ENCODE peak calls at places on chromosomes 5 and 9, in eight cellular contexts. X, K, G, F, M, Q, T and O are unnamed samples.

GRCh38 chr9:123542435-123543225 is 186.6 kb downstream of the CRB2 start:
- DNase-seq in X (no peak), K (no peak), G (no peak), F (no peak), M (no peak), Q (no peak), T (no peak), O (no peak)

GRCh38 chr5:133234911-133235310 is 183.1 kb downstream of the HSPA4 start:
- DNase-seq in X (no peak), K (no peak), G (no peak), F (no peak), M (no peak), Q (no peak), T (no peak), O (no peak)

GRCh38 chr9:114805670-114806551 is at the start of gene TNFSF15:
- DNase-seq in X (no peak), K (peak; percentile 14), G (peak; percentile 50), F (no peak), M (peak; percentile 23), Q (no peak), T (peak; percentile 44), O (peak; percentile 79)

GRCh38 chr9:86286278-86286677 is 3.9 kb upstream of the ISCA1 start:
- DNase-seq in X (no peak), K (no peak), G (peak; percentile 21), F (no peak), M (no peak), Q (no peak), T (no peak), O (no peak)

GRCh38 chr5:114311943-114312342 is 49.9 kb upstream of the KCNN2 start:
- DNase-seq in X (no peak), K (no peak), G (peak; percentile 85), F (no peak), M (no peak), Q (no peak), T (no peak), O (no peak)

GRCh38 chr9:96565684-96566360 is 53.8 kb downstream of the CDC14B start:
- DNase-seq in X (no peak), K (no peak), G (peak; percentile 48), F (no peak), M (no peak), Q (no peak), T (peak; percentile 34), O (peak; percentile 20)

GRCh38 chr5:10828241-10828640 is 67.2 kb upstream of the DAP start:
- DNase-seq in X (no peak), K (no peak), G (no peak), F (no peak), M (no peak), Q (no peak), T (peak; percentile 58), O (no peak)

GRCh38 chr5:135242496-135243193 is 156.4 kb downstream of the MACROH2A1 start:
- DNase-seq in X (peak; percentile 55), K (no peak), G (no peak), F (no peak), M (no peak), Q (no peak), T (peak; percentile 34), O (no peak)

GRCh38 chr5:31824886-31825774 is 186.2 kb downstream of the PDZD2 start:
- DNase-seq in X (no peak), K (peak; percentile 65), G (peak; percentile 89), F (peak; percentile 35), M (peak; percentile 64), Q (peak; percentile 56), T (peak; percentile 59), O (peak; percentile 34)

GRCh38 chr5:79093762-79094161 is 17.8 kb upstream of the BHMT start:
- DNase-seq in X (no peak), K (no peak), G (no peak), F (no peak), M (no peak), Q (peak; percentile 70), T (no peak), O (no peak)

GRCh38 chr5:113213551-113213971 is 221.2 kb downstream of the TSSK1B start:
- DNase-seq in X (no peak), K (no peak), G (no peak), F (no peak), M (no peak), Q (no peak), T (no peak), O (no peak)

GRCh38 chr5:123673107-123673506 is 161.1 kb downstream of the CSNK1G3 start:
- DNase-seq in X (no peak), K (no peak), G (peak; percentile 8), F (no peak), M (peak; percentile 26), Q (no peak), T (no peak), O (no peak)

GRCh38 chr9:135015986-135016640 is 71.4 kb upstream of the OLFM1 start:
- DNase-seq in X (no peak), K (no peak), G (no peak), F (no peak), M (no peak), Q (no peak), T (no peak), O (no peak)
- H3K4me1 ChIP-seq in X (no peaks in the 10 kb centered on the region), K (no peaks in the 10 kb centered on the region), G (no peaks in the 10 kb centered on the region), F (no peaks in the 10 kb centered on the region), M (no peaks in the 10 kb centered on the region), Q (no peaks in the 10 kb centered on the region), T (no peaks in the 10 kb centered on the region), O (no peaks in the 10 kb centered on the region)

GRCh38 chr5:1321576-1321975 is 23.3 kb downstream of the CLPTM1L start:
- DNase-seq in X (no peak), K (no peak), G (no peak), F (no peak), M (no peak), Q (no peak), T (no peak), O (no peak)

GRCh38 chr5:1319436-1320343 is 24.8 kb upstream of the TERT start:
- DNase-seq in X (no peak), K (no peak), G (no peak), F (no peak), M (no peak), Q (no peak), T (no peak), O (no peak)

GRCh38 chr5:1322036-1322903 is 22.6 kb downstream of the CLPTM1L start:
- DNase-seq in X (no peak), K (no peak), G (no peak), F (no peak), M (no peak), Q (no peak), T (no peak), O (no peak)

GRCh38 chr5:1318659-1319251 is 23.9 kb upstream of the TERT start:
- DNase-seq in X (no peak), K (no peak), G (no peak), F (no peak), M (no peak), Q (no peak), T (no peak), O (no peak)

DNA sequence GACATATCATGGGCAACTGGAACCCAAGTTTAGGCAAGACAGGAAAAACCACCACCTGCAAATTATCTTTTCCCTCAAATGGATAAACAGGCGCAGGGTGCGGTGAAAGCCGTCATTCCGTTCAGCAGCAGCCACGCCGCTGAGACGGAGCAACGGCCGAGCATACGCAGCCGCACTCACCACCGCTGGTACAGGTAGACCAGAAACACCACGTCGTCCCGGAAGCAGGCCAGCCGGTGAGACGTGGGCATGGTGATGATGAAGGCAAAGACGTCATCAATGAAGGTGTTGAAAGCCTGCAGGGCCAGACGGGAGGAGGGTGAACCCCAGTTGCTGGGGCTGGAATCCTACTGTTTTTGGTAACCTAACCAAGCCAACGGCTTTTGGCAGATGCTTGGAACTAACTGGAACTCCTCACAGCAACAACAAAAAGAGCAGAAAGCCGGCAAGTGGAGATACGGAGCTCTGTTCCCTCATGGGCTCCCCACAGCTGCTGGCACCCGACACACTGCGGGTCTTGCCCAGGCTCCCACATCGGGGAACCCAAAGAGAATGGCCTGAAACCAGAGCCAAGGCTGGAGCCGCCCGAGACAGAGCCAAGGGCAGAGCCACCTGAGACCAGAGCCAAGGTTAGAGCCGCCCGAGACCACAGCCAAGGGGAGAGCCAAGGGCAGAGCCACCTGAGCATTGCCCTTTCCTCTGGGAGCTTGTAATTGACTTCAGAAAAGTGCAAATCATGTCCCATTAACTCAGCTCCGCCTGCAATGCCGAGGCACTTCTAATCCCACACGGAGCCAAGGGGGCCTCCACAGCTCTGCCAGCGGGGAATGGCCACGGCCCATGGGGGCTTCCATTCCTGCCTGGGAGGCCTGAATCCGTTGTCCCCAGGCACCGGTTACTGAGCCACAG is 24.2 kb downstream of the CLPTM1L start:
- DNase-seq in X (no peak), K (no peak), G (no peak), F (no peak), M (no peak), Q (no peak), T (no peak), O (no peak)
- H3K4me1 ChIP-seq in X (no peaks in the 10 kb centered on the region), K (no peaks in the 10 kb centered on the region), G (peaks cover 13% of the 10 kb centered on the region), F (peaks cover 18% of the 10 kb centered on the region), M (no peaks in the 10 kb centered on the region), Q (no peaks in the 10 kb centered on the region), T (no peaks in the 10 kb centered on the region), O (peaks cover 13% of the 10 kb centered on the region)

GRCh38 chr9:107735821-107736220 is 246.3 kb upstream of the KLF4 start:
- DNase-seq in X (no peak), K (no peak), G (no peak), F (no peak), M (no peak), Q (no peak), T (no peak), O (no peak)
- H3K4me1 ChIP-seq in X (peaks cover 13% of the 10 kb centered on the region), K (no peaks in the 10 kb centered on the region), G (no peaks in the 10 kb centered on the region), F (no peaks in the 10 kb centered on the region), M (no peaks in the 10 kb centered on the region), Q (no peaks in the 10 kb centered on the region), T (peaks cover 39% of the 10 kb centered on the region), O (peaks cover 33% of the 10 kb centered on the region)

GRCh38 chr5:111511174-111512025 is 935 bp downstream of the STARD4 start:
- DNase-seq in X (no peak), K (peak; percentile 6), G (peak; percentile 17), F (no peak), M (no peak), Q (no peak), T (peak; percentile 40), O (peak; percentile 31)
- H3K4me1 ChIP-seq in X (no peaks in the 10 kb centered on the region), K (no peaks in the 10 kb centered on the region), G (peaks cover 32% of the 10 kb centered on the region), F (peaks cover 26% of the 10 kb centered on the region), M (peaks cover 39% of the 10 kb centered on the region), Q (peaks cover 3% of the 10 kb centered on the region), T (no peaks in the 10 kb centered on the region), O (peaks cover 6% of the 10 kb centered on the region)

GRCh38 chr9:37453827-37454226 is 11.4 kb downstream of the ZBTB5 start:
- DNase-seq in X (no peak), K (no peak), G (no peak), F (no peak), M (no peak), Q (no peak), T (no peak), O (no peak)
- H3K4me1 ChIP-seq in X (peaks cover 4% of the 10 kb centered on the region), K (no peaks in the 10 kb centered on the region), G (peaks cover 9% of the 10 kb centered on the region), F (no peaks in the 10 kb centered on the region), M (no peaks in the 10 kb centered on the region), Q (peaks cover 4% of the 10 kb centered on the region), T (peaks cover 10% of the 10 kb centered on the region), O (peaks cover 40% of the 10 kb centered on the region)

DNA sequence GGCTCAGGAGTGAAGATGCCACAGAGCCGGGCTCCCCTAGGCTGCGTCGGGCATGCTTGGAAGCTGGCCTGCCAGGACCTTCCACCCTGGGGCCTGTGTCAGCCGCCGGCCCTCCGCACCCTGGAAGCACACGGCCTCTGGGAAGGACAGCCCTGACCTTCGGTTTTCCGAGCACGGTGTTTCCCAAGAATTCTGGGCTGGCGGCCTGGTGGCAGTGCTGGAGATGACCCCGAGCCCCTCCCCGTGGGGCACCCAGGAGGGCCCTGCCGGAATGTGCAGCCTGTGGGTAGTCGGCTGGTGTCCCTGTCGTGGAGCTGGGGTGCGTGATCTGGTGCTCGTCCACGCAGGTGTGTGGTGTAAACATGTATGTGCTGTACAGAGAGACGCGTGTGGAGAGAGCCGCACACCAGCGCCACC is 113.1 kb downstream of the RXRA start:
- DNase-seq in X (no peak), K (no peak), G (no peak), F (no peak), M (no peak), Q (no peak), T (no peak), O (no peak)
- H3K4me1 ChIP-seq in X (peaks cover 22% of the 10 kb centered on the region), K (no peaks in the 10 kb centered on the region), G (no peaks in the 10 kb centered on the region), F (peaks cover 12% of the 10 kb centered on the region), M (peaks cover 31% of the 10 kb centered on the region), Q (peaks cover 53% of the 10 kb centered on the region), T (peaks cover 28% of the 10 kb centered on the region), O (no peaks in the 10 kb centered on the region)